ENCODE peak calls at places on chromosome 13, in nine cellular contexts. F is C1 segment of cervical spinal cord; Z is T-helper 2 cell; O is ELF-1; K is stimulated activated CD8-positive, alpha-beta memory T cell treated with anti-CD3 and anti-CD28 coated beads, Interleukin-15, amount 100 ng/mL, for 24 hours; G is body of pancreas; M is endothelial cell; Q is fibroblast of the aortic adventitia; D is posterior cingulate gyrus. E is an unnamed sample.

GRCh38 chr13:34347784-34348573 is 530.0 kb downstream of the RFC3 start:
- DNase-seq in F (no peak), Z (no peak), O (peak), K (no peak), G (peak), M (no peak), Q (no peak), D (no peak), E (no peak)

GRCh38 chr13:99045396-99045795 is 67.5 kb upstream of the DOCK9 start:
- DNase-seq in F (no peak), Z (no peak), O (no peak), K (no peak), G (no peak), M (no peak), Q (no peak), D (no peak), E (no peak)

GRCh38 chr13:25844559-25845434 is 207.0 kb downstream of the SHISA2 start:
- DNase-seq in F (no peak), Z (no peak), O (no peak), K (no peak), G (no peak), M (no peak), Q (no peak), D (no peak), E (no peak)

GRCh38 chr13:43319617-43320444 is 296.4 kb downstream of the DNAJC15 start:
- DNase-seq in F (no peak), Z (no peak), O (peak), K (no peak), G (no peak), M (no peak), Q (no peak), D (no peak), E (no peak)

GRCh38 chr13:61144834-61145593 is 270.6 kb downstream of the PCDH20 start:
- DNase-seq in F (no peak), Z (no peak), O (no peak), K (no peak), G (no peak), M (no peak), Q (no peak), D (peak), E (no peak)

GRCh38 chr13:49296659-49297058 is 48.9 kb downstream of the CDADC1 start:
- DNase-seq in F (no peak), Z (no peak), O (no peak), K (no peak), G (no peak), M (no peak), Q (no peak), D (no peak), E (no peak)

GRCh38 chr13:110109910-110110309 is 197.0 kb downstream of the COL4A1 start:
- DNase-seq in F (peak), Z (no peak), O (peak), K (no peak), G (no peak), M (no peak), Q (peak), D (peak), E (peak)

GRCh38 chr13:114107686-114108081 is 24.7 kb downstream of the RASA3 start:
- DNase-seq in F (no peak), Z (no peak), O (no peak), K (no peak), G (no peak), M (no peak), Q (peak), D (peak), E (peak)

GRCh38 chr13:33615436-33615835 is 202.5 kb upstream of the RFC3 start:
- DNase-seq in F (no peak), Z (no peak), O (no peak), K (no peak), G (no peak), M (no peak), Q (no peak), D (no peak), E (peak)

GRCh38 chr13:112172641-112173171 is 105.8 kb downstream of the SOX1 start:
- DNase-seq in F (no peak), Z (no peak), O (no peak), K (no peak), G (no peak), M (no peak), Q (no peak), D (no peak), E (peak)

GRCh38 chr13:75411924-75412537 is 69.9 kb downstream of the TBC1D4 start:
- DNase-seq in F (no peak), Z (no peak), O (no peak), K (no peak), G (no peak), M (no peak), Q (no peak), D (no peak), E (no peak)

GRCh38 chr13:100513171-100513570 is 75.4 kb downstream of the GGACT start:
- DNase-seq in F (no peak), Z (no peak), O (no peak), K (no peak), G (no peak), M (no peak), Q (no peak), D (peak), E (no peak)

GRCh38 chr13:42875448-42876269 is 94.3 kb downstream of the FAM216B start:
- DNase-seq in F (no peak), Z (no peak), O (peak), K (no peak), G (no peak), M (peak), Q (peak), D (no peak), E (no peak)

GRCh38 chr13:98848736-98849135 is 96.3 kb upstream of the SLC15A1 start:
- DNase-seq in F (no peak), Z (no peak), O (no peak), K (no peak), G (no peak), M (no peak), Q (peak), D (peak), E (no peak)

GRCh38 chr13:108044929-108045328 is 170.4 kb downstream of the LIG4 start:
- DNase-seq in F (no peak), Z (no peak), O (no peak), K (no peak), G (no peak), M (no peak), Q (no peak), D (no peak), E (no peak)

GRCh38 chr13:113981611-113982295 is 7.9 kb upstream of the C13orf46 start:
- DNase-seq in F (no peak), Z (no peak), O (no peak), K (no peak), G (no peak), M (no peak), Q (no peak), D (no peak), E (peak)

GRCh38 chr13:33228645-33229445 is 56.7 kb downstream of the STARD13 start:
- DNase-seq in F (peak), Z (peak), O (peak), K (no peak), G (no peak), M (no peak), Q (peak), D (no peak), E (no peak)

GRCh38 chr13:24784319-24784718 is 20.4 kb downstream of the RNF17 start:
- DNase-seq in F (no peak), Z (peak), O (no peak), K (no peak), G (no peak), M (no peak), Q (no peak), D (no peak), E (no peak)

GRCh38 chr13:73300718-73301425 is 242.1 kb downstream of the KLF5 start:
- DNase-seq in F (no peak), Z (no peak), O (no peak), K (no peak), G (no peak), M (no peak), Q (no peak), D (no peak), E (no peak)

GRCh38 chr13:113060557-113061270 is 44.9 kb upstream of the F7 start:
- DNase-seq in F (no peak), Z (no peak), O (no peak), K (no peak), G (no peak), M (no peak), Q (no peak), D (peak), E (peak)

GRCh38 chr13:75687145-75687763 is 51.1 kb downstream of the LMO7 start:
- DNase-seq in F (no peak), Z (no peak), O (no peak), K (no peak), G (no peak), M (peak), Q (peak), D (no peak), E (no peak)

GRCh38 chr13:27980280-27980998 is 8.1 kb downstream of the URAD start:
- DNase-seq in F (no peak), Z (no peak), O (peak), K (no peak), G (no peak), M (no peak), Q (no peak), D (no peak), E (peak)